ENCODE peak calls at places on chromosomes 7 and 10, in seven cellular contexts. J is AG20443; N is T follicular helper cell; P is non-pigmented ciliary epithelial cell; W is stimulated activated CD8-positive, alpha-beta memory T cell treated with anti-CD3 and anti-CD28 coated beads, Interleukin-4, amount 100 ng/mL, for 48 hours; V is right cardiac atrium; B is NCI-H1092. M is an unnamed sample.

GRCh38 chr7:44095781-44096180 is 8.4 kb upstream of the AEBP1 start:
- DNase-seq in J (no peak), N (no peak), P (no peak), W (no peak), V (no peak), B (no peak), M (no peak)

GRCh38 chr7:28729685-28730084 is 228.4 kb downstream of the TRIL start:
- DNase-seq in J (no peak), N (no peak), P (no peak), W (no peak), V (no peak), B (no peak), M (no peak)

GRCh38 chr7:150430465-150431085 is 19.9 kb upstream of the GIMAP8 start:
- DNase-seq in J (no peak), N (no peak), P (no peak), W (peak; percentile 18), V (no peak), B (no peak), M (no peak)

GRCh38 chr10:72097448-72098300 is 9.3 kb upstream of the SPOCK2 start:
- DNase-seq in J (peak; percentile 80), N (no peak), P (peak; percentile 84), W (no peak), V (no peak), B (no peak), M (no peak)

GRCh38 chr7:132103718-132104117 is 472.6 kb downstream of the PLXNA4 start:
- DNase-seq in J (no peak), N (no peak), P (no peak), W (no peak), V (no peak), B (no peak), M (no peak)

GRCh38 chr7:150610193-150610592 is 22.0 kb downstream of the GIMAP6 start:
- DNase-seq in J (no peak), N (no peak), P (no peak), W (no peak), V (no peak), B (no peak), M (no peak)

GRCh38 chr10:113132651-113133088 is 182.6 kb downstream of the TCF7L2 start:
- DNase-seq in J (peak; percentile 76), N (no peak), P (no peak), W (no peak), V (no peak), B (no peak), M (no peak)

GRCh38 chr7:99740573-99741437 is 5.8 kb upstream of the CYP3A7 start:
- DNase-seq in J (peak; percentile 45), N (no peak), P (no peak), W (no peak), V (no peak), B (no peak), M (no peak)

GRCh38 chr7:30594055-30594539 is 581 bp upstream of the GARS1 start:
- DNase-seq in J (peak; percentile 50), N (peak; percentile 4), P (no peak), W (peak; percentile 59), V (peak; percentile 67), B (peak; percentile 26), M (peak; percentile 28)

GRCh38 chr7:51590746-51591145 is 274.1 kb upstream of the COBL start:
- DNase-seq in J (no peak), N (no peak), P (no peak), W (no peak), V (no peak), B (no peak), M (no peak)

GRCh38 chr7:5452470-5452899 is 28.9 kb upstream of the TNRC18 start:
- DNase-seq in J (peak; percentile 84), N (no peak), P (no peak), W (no peak), V (no peak), B (no peak), M (peak; percentile 32)

GRCh38 chr7:1671876-1672451 is 1.9 kb downstream of the ELFN1 start:
- DNase-seq in J (no peak), N (no peak), P (no peak), W (no peak), V (no peak), B (no peak), M (no peak)

GRCh38 chr7:119964640-119965542 is 308.1 kb upstream of the KCND2 start:
- DNase-seq in J (peak; percentile 2), N (no peak), P (no peak), W (no peak), V (no peak), B (no peak), M (no peak)

GRCh38 chr10:124639646-124640045 is 104.5 kb downstream of the FAM53B start:
- DNase-seq in J (no peak), N (no peak), P (no peak), W (no peak), V (no peak), B (no peak), M (no peak)

GRCh38 chr7:79287976-79288375 is 165.5 kb downstream of the MAGI2 start:
- DNase-seq in J (peak; percentile 19), N (no peak), P (no peak), W (no peak), V (no peak), B (no peak), M (no peak)

GRCh38 chr7:20598479-20599419 is 16.7 kb upstream of the ABCB5 start:
- DNase-seq in J (peak; percentile 53), N (no peak), P (peak; percentile 38), W (no peak), V (no peak), B (peak; percentile 24), M (no peak)

GRCh38 chr7:5752663-5753062 is 28.8 kb downstream of the RNF216 start:
- DNase-seq in J (no peak), N (no peak), P (no peak), W (no peak), V (no peak), B (no peak), M (no peak)

GRCh38 chr7:86991844-86992243 is 67.6 kb downstream of the ELAPOR2 start:
- DNase-seq in J (no peak), N (no peak), P (no peak), W (no peak), V (no peak), B (peak; percentile 29), M (no peak)

GRCh38 chr10:44161196-44161595 is 223.7 kb downstream of the CXCL12 start:
- DNase-seq in J (no peak), N (no peak), P (no peak), W (no peak), V (no peak), B (no peak), M (no peak)

GRCh38 chr7:31067491-31067890 is 15.4 kb downstream of the ADCYAP1R1 start:
- DNase-seq in J (no peak), N (no peak), P (no peak), W (no peak), V (no peak), B (peak; percentile 17), M (no peak)

GRCh38 chr10:30392564-30392990 is 41.4 kb upstream of the MAP3K8 start:
- DNase-seq in J (peak; percentile 90), N (peak; percentile 57), P (no peak), W (peak; percentile 85), V (peak; percentile 87), B (peak; percentile 50), M (peak; percentile 61)

GRCh38 chr7:1422512-1423265 is 36.6 kb downstream of the MICALL2 start:
- DNase-seq in J (no peak), N (no peak), P (no peak), W (no peak), V (peak; percentile 60), B (peak; percentile 40), M (no peak)